ENCODE peak calls at places on chromosomes 4 and X, in seven cellular contexts. V is lower lobe of right lung, P is cardiac muscle cell, F is mesothelial cell of epicardium, C is Calu3, J is pancreas, D is GM10248. I is an unnamed sample.

GRCh38 chr4:2478220-2478619 is 9.3 kb downstream of the RNF4 start:
- DNase-seq in V (no peak), P (no peak), F (no peak), C (no peak), J (no peak), D (no peak), I (no peak)

GRCh38 chrX:132737743-132738142 is 220.7 kb downstream of the HS6ST2 start:
- DNase-seq in V (peak), P (no peak), F (no peak), C (peak), J (no peak), D (no peak), I (no peak)

GRCh38 chrX:132957211-132958085 is 981 bp downstream of the HS6ST2 start:
- DNase-seq in V (no peak), P (peak), F (peak), C (peak), J (peak), D (no peak), I (peak)

GRCh38 chrX:31307952-31308351 is 236.1 kb upstream of the FTHL17 start:
- DNase-seq in V (no peak), P (no peak), F (no peak), C (no peak), J (no peak), D (no peak), I (no peak)

GRCh38 chrX:150581093-150581775 is 12.8 kb downstream of the MTM1 start:
- DNase-seq in V (no peak), P (peak), F (no peak), C (no peak), J (no peak), D (no peak), I (no peak)

GRCh38 chrX:115134366-115134765 is 54.8 kb upstream of the RBMXL3 start:
- DNase-seq in V (no peak), P (no peak), F (no peak), C (no peak), J (no peak), D (no peak), I (no peak)

GRCh38 chr4:21211836-21212235 is 511.6 kb downstream of the PACRGL start:
- DNase-seq in V (no peak), P (no peak), F (no peak), C (no peak), J (no peak), D (no peak), I (no peak)

GRCh38 chrX:40078489-40079288 is 19.1 kb downstream of the BCOR start:
- DNase-seq in V (no peak), P (no peak), F (no peak), C (no peak), J (no peak), D (no peak), I (no peak)

GRCh38 chrX:39905475-39905889 is 192.3 kb downstream of the BCOR start:
- DNase-seq in V (no peak), P (peak), F (no peak), C (peak), J (peak), D (no peak), I (no peak)

GRCh38 chr4:15655223-15656037 is at the start of gene FBXL5:
- DNase-seq in V (peak), P (peak), F (peak), C (peak), J (peak), D (peak), I (peak)

GRCh38 chr4:185504098-185505047 is 30.9 kb downstream of the PDLIM3 start:
- DNase-seq in V (peak), P (peak), F (no peak), C (no peak), J (no peak), D (no peak), I (peak)

GRCh38 chrX:39808471-39808917 is 289.3 kb downstream of the BCOR start:
- DNase-seq in V (no peak), P (peak), F (no peak), C (no peak), J (no peak), D (no peak), I (no peak)

GRCh38 chr4:76723373-76723772 is 174.6 kb downstream of the SOWAHB start:
- DNase-seq in V (no peak), P (peak), F (no peak), C (no peak), J (no peak), D (no peak), I (no peak)

GRCh38 chrX:39948564-39948963 is 149.2 kb downstream of the BCOR start:
- DNase-seq in V (no peak), P (no peak), F (no peak), C (no peak), J (no peak), D (no peak), I (no peak)

GRCh38 chr4:183443609-183444148 is 757 bp upstream of the CDKN2AIP start:
- DNase-seq in V (no peak), P (no peak), F (no peak), C (no peak), J (no peak), D (no peak), I (no peak)

GRCh38 chr4:127870688-127871087 is 10.0 kb upstream of the PLK4 start:
- DNase-seq in V (no peak), P (peak), F (no peak), C (no peak), J (no peak), D (no peak), I (no peak)

GRCh38 chr4:108821056-108821925 is 58.4 kb upstream of the ETNPPL start:
- DNase-seq in V (no peak), P (peak), F (no peak), C (no peak), J (no peak), D (no peak), I (no peak)

GRCh38 chrX:132292753-132293152 is 73.5 kb upstream of the RAP2C start:
- DNase-seq in V (no peak), P (peak), F (no peak), C (peak), J (no peak), D (peak), I (peak)

GRCh38 chr4:159552979-159553768 is 450.3 kb downstream of the RAPGEF2 start:
- DNase-seq in V (no peak), P (no peak), F (no peak), C (no peak), J (peak), D (no peak), I (no peak)

GRCh38 chr4:167290684-167291083 is 56.4 kb upstream of the SPOCK3 start:
- DNase-seq in V (no peak), P (peak), F (no peak), C (no peak), J (no peak), D (no peak), I (no peak)
- TF ChIP-seq CTCF in V (peak), P (no peak), F (peak), C (no peak), J (no peak), D (no peak), I (peak)

GRCh38 chr4:111136438-111136837 is 513.6 kb upstream of the PITX2 start:
- DNase-seq in V (no peak), P (peak), F (no peak), C (peak), J (no peak), D (no peak), I (no peak)
- TF ChIP-seq CTCF in V (no peak), P (no peak), F (no peak), C (no peak), J (no peak), D (no peak), I (no peak)

GRCh38 chrX:2327423-2327822 is 173.4 kb downstream of the DHRSX start:
- DNase-seq in V (no peak), P (no peak), F (no peak), C (no peak), J (no peak), D (no peak), I (no peak)
- TF ChIP-seq CTCF in V (no peak), P (no peak), F (no peak), C (no peak), J (no peak), D (no peak), I (no peak)

GRCh38 chr4:113684534-113685091 is 76.9 kb downstream of the CAMK2D start:
- DNase-seq in V (no peak), P (peak), F (no peak), C (no peak), J (peak), D (no peak), I (no peak)
- TF ChIP-seq CTCF in V (peak), P (peak), F (no peak), C (no peak), J (peak), D (no peak), I (peak)

DNA sequence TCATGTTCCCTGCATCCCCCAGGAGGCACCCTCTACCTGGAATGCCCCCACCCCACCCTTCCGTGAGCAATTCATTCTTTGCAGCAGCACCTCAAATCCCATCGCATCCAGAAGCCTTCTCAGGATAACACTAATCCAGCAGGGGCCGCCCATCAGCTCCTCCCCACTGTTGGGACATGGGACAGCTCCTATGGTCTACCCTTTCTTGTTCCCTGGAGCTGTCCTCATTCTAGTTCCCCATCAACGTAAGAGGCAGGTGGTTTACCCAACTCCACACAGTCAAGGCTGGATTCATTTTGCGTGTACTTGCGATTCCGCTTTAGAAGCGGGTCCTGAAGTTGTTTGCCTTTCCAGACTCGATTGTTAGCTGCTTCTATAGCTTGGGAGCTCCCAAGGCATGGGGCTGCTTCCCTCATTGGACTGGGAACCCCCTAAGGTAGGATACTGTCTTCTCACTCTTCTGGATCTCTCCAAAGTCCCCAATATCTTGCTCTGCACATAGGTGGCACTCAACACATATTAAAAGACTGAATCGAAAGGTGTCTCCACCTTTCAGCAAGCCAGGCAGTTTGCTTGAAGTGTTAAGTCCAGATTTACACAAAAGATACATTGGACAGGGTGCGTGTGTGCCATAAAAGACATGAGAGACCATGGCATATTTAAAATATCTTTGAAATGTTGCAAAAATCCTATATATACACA is 942 bp upstream of the APLN start:
- DNase-seq in V (no peak), P (no peak), F (no peak), C (no peak), J (no peak), D (no peak), I (no peak)
- TF ChIP-seq CTCF in V (no peak), P (no peak), F (no peak), C (no peak), J (no peak), D (no peak), I (no peak)

GRCh38 chrX:80181079-80181478 is 166.5 kb downstream of the TBX22 start:
- DNase-seq in V (no peak), P (no peak), F (no peak), C (no peak), J (no peak), D (no peak), I (no peak)

DNA sequence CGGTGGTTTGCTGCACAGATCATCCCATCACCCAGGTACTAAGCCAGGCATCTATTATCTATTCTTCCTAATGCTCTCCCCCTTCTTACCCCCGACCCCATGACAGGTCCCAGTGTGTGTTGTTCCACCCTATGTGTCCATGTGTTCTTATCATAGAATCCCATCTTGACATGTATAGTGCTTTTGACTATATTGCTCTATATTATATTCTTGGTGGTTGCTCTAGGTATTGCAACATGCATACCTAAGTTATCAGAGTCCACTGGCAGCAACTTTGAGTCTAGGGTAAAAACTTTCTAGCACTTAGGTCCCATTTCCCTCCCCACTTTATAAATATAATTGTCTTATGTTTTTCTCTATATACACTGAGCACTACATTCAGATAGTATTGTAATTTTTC is 170.3 kb downstream of the TBX22 start:
- DNase-seq in V (no peak), P (no peak), F (no peak), C (no peak), J (no peak), D (no peak), I (no peak)
- TF ChIP-seq CTCF in V (no peak), P (no peak), F (peak), C (no peak), J (no peak), D (no peak), I (peak)

GRCh38 chr4:123994917-123995316 is 598.3 kb downstream of the SPRY1 start:
- DNase-seq in V (no peak), P (no peak), F (no peak), C (no peak), J (no peak), D (no peak), I (no peak)
- TF ChIP-seq CTCF in V (no peak), P (peak), F (no peak), C (no peak), J (no peak), D (no peak), I (peak)

GRCh38 chrX:107480272-107480671 is 30.8 kb downstream of the FRMPD3 start:
- DNase-seq in V (no peak), P (no peak), F (no peak), C (no peak), J (no peak), D (no peak), I (no peak)

GRCh38 chrX:107482046-107482445 is 32.6 kb downstream of the FRMPD3 start:
- DNase-seq in V (no peak), P (no peak), F (no peak), C (no peak), J (no peak), D (no peak), I (no peak)

GRCh38 chrX:107483976-107484726 is 34.7 kb downstream of the FRMPD3 start:
- DNase-seq in V (no peak), P (peak), F (peak), C (no peak), J (no peak), D (no peak), I (peak)

GRCh38 chrX:107485019-107485418 is 35.6 kb downstream of the FRMPD3 start:
- DNase-seq in V (no peak), P (peak), F (no peak), C (no peak), J (no peak), D (no peak), I (no peak)
- TF ChIP-seq CTCF in V (no peak), P (no peak), F (no peak), C (no peak), J (no peak), D (no peak), I (no peak)

DNA sequence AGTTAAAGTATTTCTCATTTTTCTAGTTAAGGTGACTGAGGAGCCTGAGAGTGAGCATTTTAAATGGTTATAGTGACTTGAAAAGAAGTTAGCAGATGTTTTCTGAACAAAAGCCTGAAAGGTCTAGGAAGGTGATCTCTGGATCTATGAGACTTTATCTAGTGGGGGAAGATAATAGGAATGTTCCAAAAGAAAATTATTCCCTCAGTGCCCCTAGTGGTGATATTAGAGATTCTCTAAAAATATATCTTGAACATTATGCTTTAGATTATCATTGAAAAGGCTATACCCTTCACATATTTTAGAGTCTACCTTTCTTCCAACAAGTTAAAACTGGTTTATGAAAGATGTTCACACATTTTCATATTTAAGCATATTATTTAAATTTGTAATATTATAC is 69.0 kb upstream of the SPANXN1 start:
- DNase-seq in V (no peak), P (no peak), F (no peak), C (no peak), J (no peak), D (no peak), I (no peak)
- TF ChIP-seq CTCF in V (no peak), P (no peak), F (peak), C (no peak), J (peak), D (no peak), I (peak)

DNA sequence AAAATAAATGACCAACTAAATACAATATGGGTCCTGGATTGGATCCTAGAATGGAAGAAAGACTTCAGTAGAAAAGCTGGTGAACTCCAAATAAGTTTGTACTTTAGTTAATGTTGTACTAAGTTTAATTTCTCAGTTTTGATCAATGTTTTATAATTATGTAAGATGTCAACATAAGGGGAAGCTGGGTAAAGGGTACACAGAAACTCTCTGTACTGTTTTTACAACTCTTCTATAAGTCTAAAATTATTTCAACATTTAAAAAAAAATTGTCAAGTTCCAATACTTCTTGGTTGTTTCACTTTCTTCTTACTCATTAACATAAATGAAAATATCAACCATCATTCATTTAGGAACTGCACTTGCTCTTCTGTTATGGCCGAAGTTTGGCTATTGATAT is 88.9 kb downstream of the NHSL2 start:
- DNase-seq in V (no peak), P (no peak), F (no peak), C (no peak), J (no peak), D (no peak), I (no peak)
- TF ChIP-seq CTCF in V (no peak), P (no peak), F (no peak), C (no peak), J (no peak), D (no peak), I (no peak)